ENCODE peak calls at places on chromosome 1, in four cellular contexts. Y, G, A and X are unnamed samples.

GRCh38 chr1:246667773-246668172 is 56.4 kb upstream of the SCCPDH start:
- DNase-seq in G (no peak), A (no peak), Y (no peak), X (no peak)

GRCh38 chr1:161834967-161835366 is 68.8 kb downstream of the ATF6 start:
- DNase-seq in Y (no peak), A (no peak), G (no peak), X (no peak)

GRCh38 chr1:36208978-36209708 is 15.1 kb upstream of the THRAP3 start:
- DNase-seq in Y (no peak), A (no peak), G (no peak), X (no peak)

GRCh38 chr1:206685256-206685748 is 597 bp downstream of the MAPKAPK2 start:
- DNase-seq in A (no peak), G (peak), Y (peak), X (no peak)

GRCh38 chr1:3460653-3461237 is 6.3 kb downstream of the ARHGEF16 start:
- DNase-seq in A (no peak), G (peak), Y (no peak), X (no peak)

GRCh38 chr1:3914911-3915310 is 14.8 kb upstream of the C1orf174 start:
- DNase-seq in G (no peak), A (no peak), Y (no peak), X (no peak)

GRCh38 chr1:222618880-222619321 is 1.0 kb downstream of the MIA3 start:
- DNase-seq in A (no peak), G (peak), Y (peak), X (no peak)

GRCh38 chr1:218521414-218522169 is 176.5 kb downstream of the TGFB2 start:
- DNase-seq in A (no peak), Y (peak), G (peak), X (no peak)

GRCh38 chr1:151282883-151283725 is 1.0 kb downstream of the ZNF687 start:
- DNase-seq in A (no peak), Y (peak), G (peak), X (no peak)

GRCh38 chr1:218463194-218464156 is 118.3 kb downstream of the TGFB2 start:
- DNase-seq in Y (no peak), A (no peak), G (peak), X (no peak)

GRCh38 chr1:12172042-12172851 is 5.5 kb downstream of the TNFRSF1B start:
- DNase-seq in A (no peak), Y (peak), G (no peak), X (no peak)

GRCh38 chr1:119859647-119860046 is 36.7 kb downstream of the ADAM30 start:
- DNase-seq in A (peak), G (peak), Y (peak), X (no peak)

GRCh38 chr1:46533179-46533864 is 18.1 kb downstream of the KNCN start:
- DNase-seq in Y (peak), G (peak), A (no peak), X (no peak)

GRCh38 chr1:118944133-118944532 is 44.0 kb downstream of the TBX15 start:
- DNase-seq in G (peak), Y (no peak), A (no peak), X (no peak)

GRCh38 chr1:209785592-209785991 is 1.2 kb upstream of the C1orf74 start:
- DNase-seq in A (no peak), Y (no peak), G (no peak), X (no peak)

GRCh38 chr1:180919183-180919700 is 6.5 kb downstream of the KIAA1614 start:
- DNase-seq in G (no peak), A (no peak), Y (no peak), X (no peak)

GRCh38 chr1:40032240-40032891 is 8.2 kb upstream of the CAP1 start:
- DNase-seq in Y (peak), G (peak), A (no peak), X (peak)

GRCh38 chr1:115184260-115184950 is 95.1 kb upstream of the TSPAN2 start:
- DNase-seq in G (peak), A (no peak), Y (no peak), X (no peak)

GRCh38 chr1:85584264-85584781 is 3.8 kb downstream of the CCN1 start:
- DNase-seq in G (peak), Y (no peak), A (peak), X (peak)

GRCh38 chr1:978835-979743 is 2.8 kb downstream of the PERM1 start:
- DNase-seq in A (no peak), Y (no peak), G (no peak), X (no peak)

GRCh38 chr1:75198163-75198562 is 64.0 kb downstream of the LHX8 start:
- DNase-seq in Y (no peak), G (no peak), A (no peak), X (no peak)

GRCh38 chr1:21906173-21907078 is 30.7 kb downstream of the HSPG2 start:
- DNase-seq in A (no peak), Y (no peak), G (peak), X (no peak)

GRCh38 chr1:111551623-111552470 is 48.4 kb upstream of the ADORA3 start:
- DNase-seq in A (no peak), G (no peak), Y (no peak), X (no peak)

GRCh38 chr1:41599912-41600311 is 115.4 kb upstream of the EDN2 start:
- DNase-seq in Y (no peak), G (peak), A (no peak), X (no peak)